ENCODE peak calls at places on chromosomes 12 and 14, in ten cellular contexts. One of them, this sample, is unnamed.

GRCh38 chr14:90553921-90554336 is 157.1 kb downstream of the CALM1 start:
- DNase-seq in colonic mucosa: no peak
- DNase-seq in fibroblast of the aortic adventitia: no peak
- DNase-seq in astrocyte of the spinal cord: no peak
- DNase-seq in hepatocyte: no peak
- DNase-seq in glutamatergic neuron: no peak
- DNase-seq in B cell: no peak
- DNase-seq in choroid plexus epithelial cell: no peak
- DNase-seq in activated B cell treated with CpG ODN at 0.5 μM for 24 hours: no peak
- DNase-seq in tibial nerve: no peak
- DNase-seq in this sample: no peak

GRCh38 chr14:61203059-61203753 is 77.9 kb downstream of the TMEM30B start:
- DNase-seq in colonic mucosa: no peak
- DNase-seq in fibroblast of the aortic adventitia: no peak
- DNase-seq in astrocyte of the spinal cord: no peak
- DNase-seq in hepatocyte: no peak
- DNase-seq in glutamatergic neuron: no peak
- DNase-seq in B cell: no peak
- DNase-seq in choroid plexus epithelial cell: no peak
- DNase-seq in activated B cell treated with CpG ODN at 0.5 μM for 24 hours: no peak
- DNase-seq in tibial nerve: no peak
- DNase-seq in this sample: no peak

GRCh38 chr14:52703225-52703624 is 3.8 kb upstream of the PSMC6 start:
- DNase-seq in colonic mucosa: peak; percentile 64
- DNase-seq in fibroblast of the aortic adventitia: peak; percentile 98
- DNase-seq in astrocyte of the spinal cord: peak; percentile 93
- DNase-seq in hepatocyte: peak; percentile 60
- DNase-seq in glutamatergic neuron: no peak
- DNase-seq in B cell: no peak
- DNase-seq in choroid plexus epithelial cell: peak; percentile 98
- DNase-seq in activated B cell treated with CpG ODN at 0.5 μM for 24 hours: no peak
- DNase-seq in tibial nerve: no peak
- DNase-seq in this sample: no peak

GRCh38 chr12:112855375-112855774 is 51.4 kb upstream of the OAS1 start:
- DNase-seq in colonic mucosa: no peak
- DNase-seq in fibroblast of the aortic adventitia: no peak
- DNase-seq in astrocyte of the spinal cord: no peak
- DNase-seq in hepatocyte: no peak
- DNase-seq in glutamatergic neuron: no peak
- DNase-seq in B cell: no peak
- DNase-seq in choroid plexus epithelial cell: peak; percentile 23
- DNase-seq in activated B cell treated with CpG ODN at 0.5 μM for 24 hours: no peak
- DNase-seq in tibial nerve: no peak
- DNase-seq in this sample: no peak

GRCh38 chr12:21551811-21552469 is 25.8 kb downstream of the SPX start:
- DNase-seq in colonic mucosa: no peak
- DNase-seq in fibroblast of the aortic adventitia: no peak
- DNase-seq in astrocyte of the spinal cord: no peak
- DNase-seq in hepatocyte: no peak
- DNase-seq in glutamatergic neuron: no peak
- DNase-seq in B cell: no peak
- DNase-seq in choroid plexus epithelial cell: peak; percentile 44
- DNase-seq in activated B cell treated with CpG ODN at 0.5 μM for 24 hours: no peak
- DNase-seq in tibial nerve: no peak
- DNase-seq in this sample: no peak

GRCh38 chr12:6226002-6226700 is 26.0 kb downstream of the CD9 start:
- DNase-seq in colonic mucosa: peak; percentile 68
- DNase-seq in fibroblast of the aortic adventitia: peak; percentile 98
- DNase-seq in astrocyte of the spinal cord: peak; percentile 89
- DNase-seq in hepatocyte: peak; percentile 77
- DNase-seq in glutamatergic neuron: no peak
- DNase-seq in B cell: no peak
- DNase-seq in choroid plexus epithelial cell: peak; percentile 61
- DNase-seq in activated B cell treated with CpG ODN at 0.5 μM for 24 hours: no peak
- DNase-seq in tibial nerve: peak; percentile 70
- DNase-seq in this sample: no peak

GRCh38 chr12:50572275-50572674 is 67.5 kb downstream of the DIP2B start:
- DNase-seq in colonic mucosa: no peak
- DNase-seq in fibroblast of the aortic adventitia: peak; percentile 96
- DNase-seq in astrocyte of the spinal cord: peak; percentile 58
- DNase-seq in hepatocyte: peak; percentile 44
- DNase-seq in glutamatergic neuron: no peak
- DNase-seq in B cell: no peak
- DNase-seq in choroid plexus epithelial cell: peak; percentile 94
- DNase-seq in activated B cell treated with CpG ODN at 0.5 μM for 24 hours: no peak
- DNase-seq in tibial nerve: peak; percentile 42
- DNase-seq in this sample: no peak

GRCh38 chr14:50800032-50800431 is 30.9 kb downstream of the NIN start:
- DNase-seq in colonic mucosa: no peak
- DNase-seq in fibroblast of the aortic adventitia: no peak
- DNase-seq in astrocyte of the spinal cord: peak; percentile 41
- DNase-seq in hepatocyte: no peak
- DNase-seq in glutamatergic neuron: no peak
- DNase-seq in B cell: no peak
- DNase-seq in choroid plexus epithelial cell: no peak
- DNase-seq in activated B cell treated with CpG ODN at 0.5 μM for 24 hours: no peak
- DNase-seq in tibial nerve: no peak
- DNase-seq in this sample: no peak

GRCh38 chr14:87264386-87264785 is 728.6 kb downstream of the GALC start:
- DNase-seq in colonic mucosa: no peak
- DNase-seq in fibroblast of the aortic adventitia: no peak
- DNase-seq in astrocyte of the spinal cord: no peak
- DNase-seq in hepatocyte: no peak
- DNase-seq in glutamatergic neuron: no peak
- DNase-seq in B cell: no peak
- DNase-seq in choroid plexus epithelial cell: no peak
- DNase-seq in activated B cell treated with CpG ODN at 0.5 μM for 24 hours: no peak
- DNase-seq in tibial nerve: no peak
- DNase-seq in this sample: no peak

GRCh38 chr12:131947482-131948027 is 2.2 kb upstream of the EP400 start:
- DNase-seq in colonic mucosa: no peak
- DNase-seq in fibroblast of the aortic adventitia: no peak
- DNase-seq in astrocyte of the spinal cord: no peak
- DNase-seq in hepatocyte: no peak
- DNase-seq in glutamatergic neuron: no peak
- DNase-seq in B cell: no peak
- DNase-seq in choroid plexus epithelial cell: no peak
- DNase-seq in activated B cell treated with CpG ODN at 0.5 μM for 24 hours: no peak
- DNase-seq in tibial nerve: no peak
- DNase-seq in this sample: no peak

GRCh38 chr14:21748869-21749303 is 75.3 kb upstream of the OR4E1 start:
- DNase-seq in colonic mucosa: peak; percentile 32
- DNase-seq in fibroblast of the aortic adventitia: peak; percentile 12
- DNase-seq in astrocyte of the spinal cord: peak; percentile 45
- DNase-seq in hepatocyte: peak; percentile 68
- DNase-seq in glutamatergic neuron: peak; percentile 60
- DNase-seq in B cell: no peak
- DNase-seq in choroid plexus epithelial cell: peak; percentile 61
- DNase-seq in activated B cell treated with CpG ODN at 0.5 μM for 24 hours: no peak
- DNase-seq in tibial nerve: peak; percentile 55
- DNase-seq in this sample: peak; percentile 34

GRCh38 chr12:77847060-77847541 is 16.4 kb downstream of the NAV3 start:
- DNase-seq in colonic mucosa: no peak
- DNase-seq in fibroblast of the aortic adventitia: peak; percentile 86
- DNase-seq in astrocyte of the spinal cord: peak; percentile 54
- DNase-seq in hepatocyte: no peak
- DNase-seq in glutamatergic neuron: no peak
- DNase-seq in B cell: no peak
- DNase-seq in choroid plexus epithelial cell: peak; percentile 52
- DNase-seq in activated B cell treated with CpG ODN at 0.5 μM for 24 hours: no peak
- DNase-seq in tibial nerve: no peak
- DNase-seq in this sample: peak; percentile 50

GRCh38 chr14:63543826-63544320 is 696 bp upstream of the PPP2R5E start:
- DNase-seq in colonic mucosa: no peak
- DNase-seq in fibroblast of the aortic adventitia: no peak
- DNase-seq in astrocyte of the spinal cord: peak; percentile 16
- DNase-seq in hepatocyte: no peak
- DNase-seq in glutamatergic neuron: no peak
- DNase-seq in B cell: no peak
- DNase-seq in choroid plexus epithelial cell: no peak
- DNase-seq in activated B cell treated with CpG ODN at 0.5 μM for 24 hours: no peak
- DNase-seq in tibial nerve: no peak
- DNase-seq in this sample: no peak

GRCh38 chr12:121190523-121191031 is 19.4 kb upstream of the P2RX4 start:
- DNase-seq in colonic mucosa: no peak
- DNase-seq in fibroblast of the aortic adventitia: peak; percentile 92
- DNase-seq in astrocyte of the spinal cord: peak; percentile 86
- DNase-seq in hepatocyte: peak; percentile 35
- DNase-seq in glutamatergic neuron: no peak
- DNase-seq in B cell: no peak
- DNase-seq in choroid plexus epithelial cell: peak; percentile 95
- DNase-seq in activated B cell treated with CpG ODN at 0.5 μM for 24 hours: no peak
- DNase-seq in tibial nerve: no peak
- DNase-seq in this sample: no peak

GRCh38 chr12:116415408-116416108 is 138.1 kb upstream of the MED13L start:
- DNase-seq in colonic mucosa: no peak
- DNase-seq in fibroblast of the aortic adventitia: no peak
- DNase-seq in astrocyte of the spinal cord: no peak
- DNase-seq in hepatocyte: no peak
- DNase-seq in glutamatergic neuron: peak; percentile 28
- DNase-seq in B cell: no peak
- DNase-seq in choroid plexus epithelial cell: no peak
- DNase-seq in activated B cell treated with CpG ODN at 0.5 μM for 24 hours: no peak
- DNase-seq in tibial nerve: no peak
- DNase-seq in this sample: no peak

GRCh38 chr12:116411977-116412376 is 134.5 kb upstream of the MED13L start:
- DNase-seq in colonic mucosa: no peak
- DNase-seq in fibroblast of the aortic adventitia: peak; percentile 51
- DNase-seq in astrocyte of the spinal cord: no peak
- DNase-seq in hepatocyte: no peak
- DNase-seq in glutamatergic neuron: no peak
- DNase-seq in B cell: no peak
- DNase-seq in choroid plexus epithelial cell: no peak
- DNase-seq in activated B cell treated with CpG ODN at 0.5 μM for 24 hours: no peak
- DNase-seq in tibial nerve: no peak
- DNase-seq in this sample: no peak

GRCh38 chr12:116418551-116418950 is 140.6 kb upstream of the MAP1LC3B2 start:
- DNase-seq in colonic mucosa: no peak
- DNase-seq in fibroblast of the aortic adventitia: no peak
- DNase-seq in astrocyte of the spinal cord: no peak
- DNase-seq in hepatocyte: no peak
- DNase-seq in glutamatergic neuron: no peak
- DNase-seq in B cell: no peak
- DNase-seq in choroid plexus epithelial cell: no peak
- DNase-seq in activated B cell treated with CpG ODN at 0.5 μM for 24 hours: no peak
- DNase-seq in tibial nerve: no peak
- DNase-seq in this sample: no peak

GRCh38 chr12:116414891-116415290 is 137.4 kb upstream of the MED13L start:
- DNase-seq in colonic mucosa: no peak
- DNase-seq in fibroblast of the aortic adventitia: no peak
- DNase-seq in astrocyte of the spinal cord: no peak
- DNase-seq in hepatocyte: no peak
- DNase-seq in glutamatergic neuron: no peak
- DNase-seq in B cell: no peak
- DNase-seq in choroid plexus epithelial cell: no peak
- DNase-seq in activated B cell treated with CpG ODN at 0.5 μM for 24 hours: no peak
- DNase-seq in tibial nerve: no peak
- DNase-seq in this sample: no peak

GRCh38 chr12:116416161-116416560 is 138.7 kb upstream of the MED13L start:
- DNase-seq in colonic mucosa: no peak
- DNase-seq in fibroblast of the aortic adventitia: no peak
- DNase-seq in astrocyte of the spinal cord: no peak
- DNase-seq in hepatocyte: no peak
- DNase-seq in glutamatergic neuron: no peak
- DNase-seq in B cell: no peak
- DNase-seq in choroid plexus epithelial cell: no peak
- DNase-seq in activated B cell treated with CpG ODN at 0.5 μM for 24 hours: no peak
- DNase-seq in tibial nerve: no peak
- DNase-seq in this sample: no peak
- TF ChIP-seq CTCF in colonic mucosa: no peak
- TF ChIP-seq CTCF in fibroblast of the aortic adventitia: no peak
- TF ChIP-seq CTCF in astrocyte of the spinal cord: no peak
- TF ChIP-seq CTCF in hepatocyte: no peak
- TF ChIP-seq CTCF in glutamatergic neuron: no peak
- TF ChIP-seq CTCF in B cell: no peak
- TF ChIP-seq CTCF in choroid plexus epithelial cell: no peak
- TF ChIP-seq CTCF in activated B cell treated with CpG ODN at 0.5 μM for 24 hours: no peak
- TF ChIP-seq CTCF in tibial nerve: no peak
- TF ChIP-seq CTCF in this sample: no peak

GRCh38 chr12:2890388-2891239 is at the start of gene TULP3:
- DNase-seq in colonic mucosa: peak; percentile 99
- DNase-seq in fibroblast of the aortic adventitia: peak; percentile 97
- DNase-seq in astrocyte of the spinal cord: peak; percentile 98
- DNase-seq in hepatocyte: peak; percentile 99
- DNase-seq in glutamatergic neuron: peak; percentile 98
- DNase-seq in B cell: peak; percentile 99
- DNase-seq in choroid plexus epithelial cell: peak; percentile 98
- DNase-seq in activated B cell treated with CpG ODN at 0.5 μM for 24 hours: peak; percentile 95
- DNase-seq in tibial nerve: peak; percentile 98
- DNase-seq in this sample: peak; percentile 95
- TF ChIP-seq CTCF in colonic mucosa: no peak
- TF ChIP-seq CTCF in fibroblast of the aortic adventitia: peak; percentile 34
- TF ChIP-seq CTCF in astrocyte of the spinal cord: peak; percentile 3
- TF ChIP-seq CTCF in hepatocyte: no peak
- TF ChIP-seq CTCF in glutamatergic neuron: no peak
- TF ChIP-seq CTCF in B cell: no peak
- TF ChIP-seq CTCF in choroid plexus epithelial cell: peak; percentile 22
- TF ChIP-seq CTCF in activated B cell treated with CpG ODN at 0.5 μM for 24 hours: no peak
- TF ChIP-seq CTCF in tibial nerve: peak; percentile 26
- TF ChIP-seq CTCF in this sample: no peak

DNA sequence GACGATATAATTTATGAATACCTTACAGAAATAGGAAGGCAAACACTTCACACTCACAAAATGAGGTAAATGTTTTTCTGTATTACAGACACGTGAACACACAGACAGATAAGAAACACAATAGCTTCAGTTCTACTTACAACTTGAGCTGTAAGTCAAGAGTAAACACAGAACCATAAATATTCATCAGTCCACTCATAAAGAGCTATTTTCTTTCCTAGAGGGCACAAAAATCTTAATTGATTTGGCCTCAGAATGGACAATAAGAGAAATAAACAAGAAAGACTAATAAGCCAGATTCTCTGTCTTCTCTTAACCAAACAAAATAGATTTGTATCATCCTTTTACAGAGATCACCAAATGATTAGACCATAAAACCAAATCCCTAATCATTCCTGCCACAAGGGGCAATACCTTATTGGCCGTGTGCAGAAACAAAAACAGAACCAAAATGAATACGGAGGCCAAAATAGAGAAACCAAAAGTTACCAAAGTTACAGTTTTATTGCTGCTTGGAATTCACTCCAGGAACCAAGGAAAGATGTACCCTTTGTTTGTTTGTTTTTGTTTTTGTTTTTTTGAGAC is 38.1 kb upstream of the GARIN2 start:
- DNase-seq in colonic mucosa: no peak
- DNase-seq in fibroblast of the aortic adventitia: peak; percentile 13
- DNase-seq in astrocyte of the spinal cord: no peak
- DNase-seq in hepatocyte: no peak
- DNase-seq in glutamatergic neuron: no peak
- DNase-seq in B cell: no peak
- DNase-seq in choroid plexus epithelial cell: peak; percentile 10
- DNase-seq in activated B cell treated with CpG ODN at 0.5 μM for 24 hours: no peak
- DNase-seq in tibial nerve: no peak
- DNase-seq in this sample: no peak
- TF ChIP-seq CTCF in colonic mucosa: no peak
- TF ChIP-seq CTCF in fibroblast of the aortic adventitia: peak; percentile 40
- TF ChIP-seq CTCF in astrocyte of the spinal cord: peak; percentile 47
- TF ChIP-seq CTCF in hepatocyte: peak; percentile 9
- TF ChIP-seq CTCF in glutamatergic neuron: no peak
- TF ChIP-seq CTCF in B cell: no peak
- TF ChIP-seq CTCF in choroid plexus epithelial cell: peak; percentile 51
- TF ChIP-seq CTCF in activated B cell treated with CpG ODN at 0.5 μM for 24 hours: no peak
- TF ChIP-seq CTCF in tibial nerve: no peak
- TF ChIP-seq CTCF in this sample: no peak

GRCh38 chr14:76056128-76056527 is 70.6 kb downstream of the IFT43 start:
- DNase-seq in colonic mucosa: no peak
- DNase-seq in fibroblast of the aortic adventitia: no peak
- DNase-seq in astrocyte of the spinal cord: no peak
- DNase-seq in hepatocyte: no peak
- DNase-seq in glutamatergic neuron: no peak
- DNase-seq in B cell: no peak
- DNase-seq in choroid plexus epithelial cell: peak; percentile 47
- DNase-seq in activated B cell treated with CpG ODN at 0.5 μM for 24 hours: no peak
- DNase-seq in tibial nerve: no peak
- DNase-seq in this sample: no peak
- TF ChIP-seq CTCF in colonic mucosa: no peak
- TF ChIP-seq CTCF in fibroblast of the aortic adventitia: peak; percentile 43
- TF ChIP-seq CTCF in astrocyte of the spinal cord: peak; percentile 64
- TF ChIP-seq CTCF in hepatocyte: no peak
- TF ChIP-seq CTCF in glutamatergic neuron: peak; percentile 23
- TF ChIP-seq CTCF in B cell: no peak
- TF ChIP-seq CTCF in choroid plexus epithelial cell: peak; percentile 74
- TF ChIP-seq CTCF in activated B cell treated with CpG ODN at 0.5 μM for 24 hours: no peak
- TF ChIP-seq CTCF in tibial nerve: no peak
- TF ChIP-seq CTCF in this sample: peak; percentile 36

This sample was measured in GM13977.